ENCODE peak calls at places on chromosomes 3 and 15, in ten cellular contexts. J, B, E, F, U, T, X, V, G and H are unnamed samples.

GRCh38 chr3:37387462-37387861 is 213.1 kb upstream of the LRRFIP2 start:
- DNase-seq in X (no peak), J (no peak), U (no peak), V (no peak), G (no peak), B (no peak), E (no peak), T (no peak), F (no peak), H (no peak)

GRCh38 chr3:104885214-104885814 is 481.4 kb upstream of the ALCAM start:
- DNase-seq in F (no peak), V (peak; percentile 26), G (no peak), J (peak; percentile 49), T (no peak), E (no peak), X (no peak), B (no peak), U (no peak), H (no peak)

GRCh38 chr3:135538123-135538522 is 427.4 kb upstream of the PPP2R3A start:
- DNase-seq in U (no peak), E (no peak), B (no peak), X (no peak), T (no peak), G (no peak), F (no peak), J (no peak), V (no peak), H (no peak)

GRCh38 chr3:154885016-154885415 is 195.1 kb upstream of the MME start:
- DNase-seq in U (no peak), T (peak; percentile 39), V (no peak), X (no peak), B (no peak), F (no peak), J (peak; percentile 33), G (no peak), E (no peak), H (no peak)

GRCh38 chr15:62533687-62534086 is 368.6 kb upstream of the C2CD4B start:
- DNase-seq in E (no peak), X (no peak), T (no peak), U (no peak), V (no peak), F (no peak), B (no peak), J (no peak), G (no peak), H (no peak)

GRCh38 chr3:46299608-46300460 is 54.1 kb upstream of the CCR2 start:
- DNase-seq in B (no peak), F (no peak), E (no peak), X (no peak), V (peak; percentile 38), U (no peak), J (no peak), G (peak; percentile 4), T (no peak), H (no peak)

GRCh38 chr15:64699767-64700388 is 75.5 kb downstream of the RBPMS2 start:
- DNase-seq in T (peak; percentile 63), G (no peak), E (peak; percentile 30), F (no peak), X (peak; percentile 46), U (no peak), V (no peak), B (peak; percentile 39), J (no peak), H (no peak)

GRCh38 chr15:52329150-52329549 is 33.5 kb upstream of the MYO5C start:
- DNase-seq in V (no peak), X (no peak), B (no peak), G (no peak), U (no peak), T (no peak), F (no peak), E (no peak), J (no peak), H (no peak)

GRCh38 chr3:32817561-32818430 is at the start of gene TRIM71:
- DNase-seq in J (no peak), X (no peak), G (no peak), U (peak; percentile 20), E (no peak), B (no peak), V (no peak), F (no peak), T (peak; percentile 6), H (no peak)

GRCh38 chr3:42720126-42720525 is 17.5 kb upstream of the HHATL start:
- DNase-seq in E (no peak), B (no peak), V (no peak), F (peak; percentile 45), G (no peak), X (no peak), T (no peak), J (no peak), U (no peak), H (no peak)

GRCh38 chr3:13173186-13173585 is 100.0 kb upstream of the IQSEC1 start:
- DNase-seq in G (no peak), T (no peak), F (no peak), J (no peak), U (peak; percentile 21), B (no peak), X (peak; percentile 11), V (no peak), E (no peak), H (no peak)

GRCh38 chr3:171847595-171848259 is 4.6 kb downstream of the TMEM212 start:
- DNase-seq in J (no peak), F (peak; percentile 33), V (no peak), G (no peak), E (no peak), T (no peak), X (no peak), U (no peak), B (no peak), H (no peak)

GRCh38 chr15:100712226-100712625 is 109.8 kb downstream of the ASB7 start:
- DNase-seq in B (peak; percentile 62), E (no peak), V (no peak), T (peak; percentile 53), F (no peak), G (no peak), X (no peak), J (no peak), U (peak; percentile 73), H (no peak)

GRCh38 chr3:184135149-184135910 is at the start of gene EIF2B5:
- DNase-seq in J (peak; percentile 91), V (peak; percentile 92), F (peak; percentile 87), G (peak; percentile 92), U (peak; percentile 97), E (peak; percentile 91), T (peak; percentile 94), B (peak; percentile 91), X (peak; percentile 92), H (peak; percentile 95)
- TF ChIP-seq CTCF in J (peak; percentile 71), V (peak; percentile 31), F (peak; percentile 48), G (peak; percentile 65), U (peak; percentile 30), E (peak; percentile 36), T (peak; percentile 23), B (peak; percentile 73), X (no peak), H (peak; percentile 11)

DNA sequence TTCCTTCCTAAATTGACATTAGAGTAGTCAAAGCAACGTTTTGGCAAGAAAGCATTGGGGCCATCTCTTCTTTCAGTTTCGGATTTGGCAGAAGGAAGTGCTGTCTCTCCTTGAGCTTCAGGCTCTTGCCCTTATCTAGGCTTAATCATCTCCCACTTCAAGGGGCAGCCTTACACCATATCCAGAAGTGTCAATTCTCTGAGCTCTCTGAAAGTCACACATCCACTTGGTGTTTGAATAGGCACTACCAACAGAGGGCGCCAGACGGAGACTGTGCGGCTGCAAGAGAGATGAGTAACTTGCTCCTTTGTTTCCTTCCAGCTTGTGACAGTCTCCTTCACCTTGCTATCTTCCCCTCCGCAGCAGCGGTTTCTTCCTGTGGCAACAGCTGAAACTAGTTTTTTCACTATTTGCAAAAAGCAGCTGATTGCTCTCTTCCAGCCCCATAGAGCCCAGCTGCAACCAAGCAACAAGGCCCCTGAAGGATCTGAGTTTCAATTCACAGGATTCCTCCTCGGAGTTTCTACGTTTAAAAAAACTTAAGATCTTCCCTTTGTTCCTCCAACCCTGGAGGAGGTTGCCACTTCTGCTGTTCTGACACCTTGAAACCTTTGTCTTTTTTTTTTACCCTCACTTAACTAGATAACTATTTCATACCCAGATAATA is 147.0 kb upstream of the SLCO3A1 start:
- DNase-seq in U (peak; percentile 92), B (peak; percentile 78), J (peak; percentile 9), E (peak; percentile 76), V (peak; percentile 50), T (peak; percentile 74), G (peak; percentile 68), X (peak; percentile 87), F (peak; percentile 57), H (peak; percentile 85)
- TF ChIP-seq CTCF in U (peak; percentile 91), B (peak; percentile 75), J (peak; percentile 78), E (peak; percentile 78), V (peak; percentile 80), T (peak; percentile 92), G (peak; percentile 95), X (peak; percentile 71), F (peak; percentile 92), H (peak; percentile 87)

DNA sequence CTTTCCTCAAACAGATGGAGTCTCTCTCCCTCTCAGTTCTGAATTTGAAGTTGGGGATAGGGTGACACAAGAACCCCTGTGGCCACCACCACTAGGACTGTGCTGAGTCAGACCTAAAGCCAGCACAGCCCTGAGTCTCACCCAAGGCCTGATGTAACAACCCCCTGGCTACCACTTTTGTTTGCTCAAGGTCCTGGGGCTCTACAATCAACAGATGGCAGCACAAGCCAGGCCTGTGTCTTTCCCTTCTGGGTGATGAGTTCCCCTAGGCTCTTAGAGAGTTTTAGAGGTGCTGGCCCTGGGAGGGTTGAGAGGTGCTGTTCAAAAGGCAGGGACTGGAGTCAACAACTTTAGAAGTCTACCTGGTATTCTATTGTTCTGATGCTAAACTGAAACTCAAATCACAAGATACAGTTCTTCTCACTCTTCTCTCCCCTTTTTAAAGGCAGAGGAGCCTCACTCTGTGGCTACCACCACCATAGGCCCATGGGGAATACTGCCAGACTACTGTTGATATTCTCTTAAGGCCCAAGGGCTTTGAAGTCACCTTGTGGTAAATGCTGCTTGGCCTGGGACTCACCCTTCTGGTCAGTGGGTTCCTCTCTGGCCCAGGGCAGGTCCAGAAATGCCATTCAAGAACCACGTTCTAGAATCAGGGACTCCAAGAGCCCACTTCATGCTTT is 6.5 kb downstream of the OR5K4 start:
- DNase-seq in G (peak; percentile 23), F (peak; percentile 69), J (no peak), V (no peak), B (no peak), E (no peak), X (no peak), T (no peak), U (no peak), H (peak; percentile 52)
- TF ChIP-seq CTCF in G (peak; percentile 47), F (peak; percentile 64), J (no peak), V (no peak), B (no peak), E (no peak), X (no peak), T (no peak), U (no peak), H (no peak)

GRCh38 chr3:147616998-147617619 is 207.9 kb downstream of the ZIC1 start:
- DNase-seq in F (no peak), U (no peak), V (no peak), B (no peak), T (peak; percentile 33), X (no peak), G (peak; percentile 30), E (no peak), J (peak; percentile 21), H (no peak)
- TF ChIP-seq CTCF in F (peak; percentile 67), U (peak; percentile 52), V (peak; percentile 13), B (no peak), T (peak; percentile 53), X (no peak), G (peak; percentile 80), E (no peak), J (peak; percentile 84), H (peak; percentile 51)